ENCODE peak calls at places on chromosome 11, in five cellular contexts. V is A549, H is ovary, D is transverse colon, N is stomach. U is an unnamed sample.

GRCh38 chr11:79412761-79413160 is 28.1 kb downstream of the TENM4 start:
- DNase-seq in V (no peak), D (no peak), H (no peak), N (no peak), U (no peak)

GRCh38 chr11:132256621-132257227 is 886.3 kb downstream of the NTM start:
- DNase-seq in N (no peak), D (no peak), V (no peak), H (no peak), U (no peak)

GRCh38 chr11:91946397-91947090 is 278.1 kb upstream of the FAT3 start:
- DNase-seq in H (no peak), N (no peak), D (no peak), V (no peak), U (no peak)

GRCh38 chr11:129333873-129334272 is 41.8 kb upstream of the BARX2 start:
- DNase-seq in D (no peak), N (no peak), V (no peak), H (no peak), U (no peak)

GRCh38 chr11:100932474-100933100 is 197.0 kb downstream of the PGR start:
- DNase-seq in D (no peak), V (peak), N (no peak), H (no peak), U (no peak)

GRCh38 chr11:8593935-8594909 is at the start of gene STK33:
- DNase-seq in D (peak), N (peak), H (peak), V (peak), U (peak)

GRCh38 chr11:72395993-72396392 is 38.3 kb downstream of the CLPB start:
- DNase-seq in D (no peak), N (no peak), V (no peak), H (no peak), U (no peak)

GRCh38 chr11:103043826-103044688 is 47.9 kb downstream of the DCUN1D5 start:
- DNase-seq in N (no peak), H (no peak), D (no peak), V (no peak), U (no peak)

GRCh38 chr11:60880635-60881282 is 13.4 kb downstream of the ZP1 start:
- DNase-seq in D (no peak), H (no peak), V (no peak), N (no peak), U (no peak)

GRCh38 chr11:122183933-122184332 is 67.9 kb upstream of the BLID start:
- DNase-seq in H (no peak), N (no peak), D (no peak), V (no peak), U (no peak)

GRCh38 chr11:70885721-70886305 is 366.6 kb downstream of the SHANK2 start:
- DNase-seq in H (no peak), V (no peak), N (no peak), D (no peak), U (no peak)

GRCh38 chr11:67352546-67353316 is 615 bp downstream of the POLD4 start:
- DNase-seq in V (no peak), D (peak), N (peak), H (peak), U (peak)

GRCh38 chr11:44018127-44018521 is 29.7 kb upstream of the ACCSL start:
- DNase-seq in V (no peak), D (no peak), N (peak), H (no peak), U (peak)

GRCh38 chr11:128776434-128777284 is 82.8 kb downstream of the FLI1 start:
- DNase-seq in H (peak), V (peak), D (no peak), N (peak), U (no peak)

GRCh38 chr11:70590356-70590991 is 192.1 kb downstream of the CTTN start:
- DNase-seq in D (no peak), V (no peak), N (no peak), H (no peak), U (no peak)

GRCh38 chr11:17992916-17993315 is 19.9 kb downstream of the SERGEF start:
- DNase-seq in V (no peak), N (no peak), D (no peak), H (no peak), U (no peak)

GRCh38 chr11:72085836-72086475 is 5.3 kb downstream of the LRRC51 start:
- DNase-seq in V (no peak), H (no peak), D (no peak), N (no peak), U (no peak)

GRCh38 chr11:134483857-134484256 is 71.8 kb upstream of the B3GAT1 start:
- DNase-seq in V (no peak), N (no peak), D (no peak), H (no peak), U (no peak)

GRCh38 chr11:69667619-69668604 is 7.2 kb downstream of the LTO1 start:
- DNase-seq in D (no peak), V (no peak), H (no peak), N (no peak), U (peak)

GRCh38 chr11:13405220-13405619 is 57.8 kb downstream of the BTBD10 start:
- DNase-seq in H (no peak), V (no peak), D (peak), N (no peak), U (no peak)

GRCh38 chr11:44179173-44179572 is 83.7 kb downstream of the EXT2 start:
- DNase-seq in D (no peak), H (no peak), V (no peak), N (no peak), U (no peak)

GRCh38 chr11:17012712-17013547 is 1.3 kb downstream of the PLEKHA7 start:
- DNase-seq in V (peak), N (peak), H (peak), D (peak), U (peak)

GRCh38 chr11:44774131-44774530 is 47.4 kb downstream of the TSPAN18 start:
- DNase-seq in D (peak), V (no peak), N (peak), H (peak), U (peak)

GRCh38 chr11:2089536-2090165 is 49.5 kb downstream of the IGF2 start:
- DNase-seq in N (peak), H (no peak), V (peak), D (no peak), U (peak)

GRCh38 chr11:125923012-125923579 is 18.8 kb downstream of the DDX25 start:
- DNase-seq in N (peak), H (peak), V (peak), D (peak), U (peak)

GRCh38 chr11:116895053-116895757 is 57.8 kb upstream of the APOA1 start:
- DNase-seq in V (peak), N (no peak), D (peak), H (no peak), U (peak)

GRCh38 chr11:28123151-28123571 is 15.0 kb downstream of the METTL15 start:
- DNase-seq in N (no peak), H (no peak), V (no peak), D (no peak), U (no peak)

GRCh38 chr11:65646921-65647701 is 9.2 kb downstream of the SIPA1 start:
- DNase-seq in H (peak), N (peak), V (peak), D (peak), U (no peak)
- H3K4me3 ChIP-seq in H (peak), N (peak), V (peak), D (peak), U (peak)

DNA sequence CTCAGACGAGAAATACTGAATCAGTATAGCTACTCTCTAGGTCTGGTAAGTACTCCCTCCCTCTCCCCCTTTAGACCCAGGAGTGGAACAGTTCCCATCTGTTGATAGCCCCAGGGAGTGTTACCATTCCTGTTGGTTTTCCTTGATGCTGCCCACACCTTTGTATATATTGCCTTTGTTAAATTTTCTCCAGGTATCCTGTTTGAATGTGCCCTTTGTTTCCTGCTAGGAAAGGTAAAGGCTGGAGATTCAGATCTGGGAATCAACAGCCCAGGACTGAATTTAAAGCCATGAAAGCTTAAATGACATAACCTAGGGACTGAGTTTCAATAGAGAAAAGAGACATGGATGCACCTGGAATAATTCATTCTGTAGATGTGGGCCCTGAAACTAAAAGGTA is 68.3 kb downstream of the CCDC83 start:
- DNase-seq in D (no peak), N (no peak), H (no peak), V (no peak), U (no peak)
- TF ChIP-seq EP300 in D (no peak), N (no peak), H (no peak), V (no peak), U (no peak)

GRCh38 chr11:75239551-75240290 is 853 bp upstream of the TPBGL start:
- DNase-seq in V (no peak), H (no peak), N (peak), D (no peak), U (no peak)

GRCh38 chr11:75241906-75242644 is 1.5 kb downstream of the TPBGL start:
- DNase-seq in V (no peak), D (no peak), H (no peak), N (peak), U (no peak)

GRCh38 chr11:75241036-75241905 is 697 bp downstream of the TPBGL start:
- DNase-seq in H (peak), D (peak), V (peak), N (peak), U (peak)

GRCh38 chr11:75238595-75239245 is 1.9 kb upstream of the TPBGL start:
- DNase-seq in V (no peak), N (peak), D (no peak), H (no peak), U (no peak)

GRCh38 chr11:75240381-75241035 is at the start of gene TPBGL:
- DNase-seq in N (peak), H (peak), D (no peak), V (no peak), U (peak)
- H3K4me3 ChIP-seq in N (peak), H (peak), D (peak), V (peak), U (peak)

GRCh38 chr11:86175585-86175984 is 69.0 kb upstream of the EED start:
- DNase-seq in V (no peak), H (no peak), D (no peak), N (no peak), U (no peak)

GRCh38 chr11:86172894-86173293 is 71.7 kb upstream of the EED start:
- DNase-seq in H (no peak), N (no peak), V (no peak), D (no peak), U (no peak)

GRCh38 chr11:86176165-86176884 is 68.2 kb upstream of the EED start:
- DNase-seq in D (no peak), V (no peak), H (no peak), N (no peak), U (no peak)

GRCh38 chr11:86171627-86172026 is 72.9 kb upstream of the EED start:
- DNase-seq in H (no peak), N (no peak), V (no peak), D (no peak), U (no peak)

DNA sequence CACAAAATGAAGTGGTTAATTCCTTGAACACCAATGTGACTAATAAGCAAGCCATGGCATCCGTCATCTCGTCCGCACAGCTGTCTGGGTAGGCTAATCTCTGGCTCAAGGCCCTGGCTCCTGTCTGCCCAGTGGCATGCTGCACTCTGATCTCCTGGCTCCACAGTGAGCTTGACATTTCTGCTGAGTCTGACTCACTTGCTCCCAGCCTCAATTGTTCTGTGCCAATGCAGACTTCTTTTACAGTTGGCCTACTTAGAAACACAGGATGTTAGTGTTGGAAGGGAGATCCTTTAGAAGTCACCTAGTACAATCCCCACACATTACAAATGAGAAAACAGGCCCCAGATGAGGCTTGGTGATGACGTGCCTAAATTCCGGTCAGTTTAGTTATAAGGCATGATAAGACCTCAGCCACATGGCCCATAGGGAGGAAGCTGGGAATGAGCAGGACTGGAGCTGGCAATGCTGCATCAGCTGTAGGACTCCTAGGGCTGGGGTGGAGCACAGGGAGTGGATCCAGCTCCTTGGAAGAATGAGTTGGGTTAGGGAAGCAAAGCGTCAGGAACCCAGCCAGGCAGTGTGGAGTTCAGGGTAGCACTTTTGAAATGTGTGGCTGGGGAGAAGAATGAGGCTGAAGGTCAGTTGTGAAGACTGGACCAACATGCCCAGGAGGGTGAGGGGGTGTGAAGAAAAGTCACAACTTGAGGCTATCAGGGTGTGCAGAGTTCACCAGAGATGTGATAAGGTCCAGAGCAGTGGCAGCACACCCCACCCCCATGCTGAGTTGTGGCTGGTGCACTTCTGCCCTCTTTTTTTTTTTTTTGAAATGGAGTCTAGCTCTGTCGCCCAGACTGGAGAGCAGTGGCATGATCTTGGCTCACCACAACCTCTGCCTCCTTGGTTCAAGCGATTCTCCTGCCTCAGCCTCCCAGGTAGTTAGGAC is 70.2 kb upstream of the EED start:
- DNase-seq in N (peak), H (peak), V (peak), D (no peak), U (peak)
- TF ChIP-seq EP300 in N (no peak), H (no peak), V (no peak), D (no peak), U (no peak)